ENCODE peak calls at places on chromosomes 12 and 14, in ten cellular contexts. S is GM10248, P is adipocyte, D is skeletal muscle cell, C is sigmoid colon, G is nucleus accumbens, R is KBM-7, Z is GM12878, N is NAMALWA, M is naive B cell. W is an unnamed sample.

GRCh38 chr14:58978336-58978735 is 210.1 kb upstream of the DAAM1 start:
- DNase-seq in S (no peak), P (peak), G (no peak), D (no peak), N (no peak), C (no peak), Z (no peak), M (no peak), R (no peak), W (no peak)

GRCh38 chr14:55071870-55072640 is 20.6 kb downstream of the MAPK1IP1L start:
- DNase-seq in S (peak), C (no peak), Z (peak), P (peak), M (peak), N (peak), D (peak), G (peak), R (peak), W (no peak)

GRCh38 chr14:103500148-103500990 is 22.3 kb downstream of the CKB start:
- DNase-seq in P (peak), S (peak), M (peak), Z (no peak), C (peak), N (peak), R (peak), D (no peak), G (peak), W (peak)

GRCh38 chr12:106226884-106227640 is 20.8 kb downstream of the CKAP4 start:
- DNase-seq in M (peak), Z (no peak), P (peak), C (no peak), R (peak), N (peak), D (no peak), S (peak), G (no peak), W (peak)

GRCh38 chr14:105547741-105548169 is 21.4 kb downstream of the TMEM121 start:
- DNase-seq in N (no peak), Z (no peak), P (no peak), R (no peak), S (no peak), D (no peak), C (no peak), M (no peak), G (no peak), W (no peak)

GRCh38 chr14:103569436-103569835 is 6.7 kb downstream of the COA8 start:
- DNase-seq in D (no peak), G (no peak), S (no peak), P (no peak), M (no peak), Z (no peak), N (no peak), C (no peak), R (no peak), W (no peak)

GRCh38 chr12:81450920-81451739 is 308.0 kb downstream of the PPFIA2 start:
- DNase-seq in S (peak), G (peak), M (no peak), P (peak), C (no peak), N (peak), D (peak), Z (no peak), R (peak), W (peak)

GRCh38 chr14:55746533-55746932 is 166.5 kb downstream of the KTN1 start:
- DNase-seq in Z (no peak), S (no peak), M (no peak), P (no peak), G (no peak), C (no peak), N (no peak), D (no peak), R (no peak), W (no peak)

GRCh38 chr12:63319386-63319785 is 168.4 kb upstream of the AVPR1A start:
- DNase-seq in P (peak), D (no peak), C (no peak), R (peak), Z (no peak), G (no peak), M (no peak), N (no peak), S (no peak), W (peak)

GRCh38 chr12:78804262-78804661 is 60.3 kb upstream of the SYT1 start:
- DNase-seq in S (no peak), C (no peak), P (no peak), M (no peak), Z (no peak), R (no peak), D (no peak), G (no peak), N (no peak), W (no peak)

GRCh38 chr12:88052686-88053085 is 23.5 kb upstream of the C12orf50 start:
- DNase-seq in C (no peak), Z (no peak), D (no peak), R (peak), N (peak), S (no peak), G (peak), M (no peak), P (peak), W (peak)

GRCh38 chr12:101599311-101599710 is 4.5 kb downstream of the MYBPC1 start:
- DNase-seq in S (no peak), D (no peak), Z (no peak), N (no peak), G (no peak), R (no peak), P (no peak), M (no peak), C (no peak), W (no peak)

GRCh38 chr14:104223101-104223809 is 84.9 kb downstream of the KIF26A start:
- DNase-seq in G (no peak), S (no peak), M (no peak), Z (no peak), N (no peak), R (no peak), D (no peak), C (no peak), P (no peak), W (no peak)

GRCh38 chr12:11896530-11896929 is 174.2 kb upstream of the BCL2L14 start:
- DNase-seq in Z (no peak), P (no peak), D (no peak), M (no peak), C (no peak), S (no peak), R (no peak), N (no peak), G (no peak), W (no peak)

GRCh38 chr14:33932526-33933292 is 18.2 kb downstream of the EGLN3 start:
- DNase-seq in G (no peak), N (no peak), M (no peak), P (no peak), D (peak), C (no peak), Z (no peak), S (no peak), R (no peak), W (no peak)

GRCh38 chr12:51661836-51662235 is 70.8 kb downstream of the SCN8A start:
- DNase-seq in N (no peak), M (no peak), P (peak), S (no peak), D (no peak), Z (no peak), G (no peak), C (no peak), R (no peak), W (no peak)

GRCh38 chr14:93173943-93174395 is 10.7 kb downstream of the MOAP1 start:
- DNase-seq in Z (no peak), C (no peak), R (no peak), S (no peak), M (no peak), G (peak), N (no peak), D (no peak), P (no peak), W (no peak)

GRCh38 chr12:96506776-96507175 is 17.4 kb downstream of the CFAP54 start:
- DNase-seq in N (no peak), G (no peak), Z (no peak), S (no peak), R (no peak), C (no peak), M (no peak), P (no peak), D (no peak), W (no peak)